ENCODE peak calls at places on chromosome 4, in seven cellular contexts. T is AG10803; B is activated T-cell treated with anti-CD3 and anti-CD28 coated beads for 1 hour; F is NCI-H1092 treated with DMSO at 0.1 percent for 48 hours; J is pulmonary artery endothelial cell; Q is stimulated activated CD4-positive, alpha-beta T cell treated with anti-CD3 and anti-CD28 coated beads, TNF-alpha, amount 100 ng/mL, for 48 hours; U is colonic mucosa. H is an unnamed sample.
A peak's percentile ranks its signal among the peaks of the same experiment; 100 is the strongest.

GRCh38 chr4:113368056-113368455 is 318.6 kb downstream of the ANK2 start:
- DNase-seq in Q (no peak), B (no peak), U (no peak), F (no peak), J (no peak), T (peak; percentile 83), H (no peak)

GRCh38 chr4:94889961-94890360 is 132.2 kb downstream of the BMPR1B start:
- DNase-seq in U (no peak), F (no peak), T (peak; percentile 90), Q (no peak), J (no peak), B (no peak), H (no peak)

GRCh38 chr4:128355301-128355700 is 67.7 kb upstream of the PGRMC2 start:
- DNase-seq in T (peak; percentile 58), J (no peak), U (peak; percentile 27), Q (no peak), F (no peak), B (no peak), H (no peak)

GRCh38 chr4:13626492-13627184 is 887 bp downstream of the BOD1L1 start:
- DNase-seq in Q (no peak), F (no peak), J (no peak), T (no peak), U (no peak), B (no peak), H (no peak)

GRCh38 chr4:55865228-55865806 is 11.9 kb downstream of the EXOC1 start:
- DNase-seq in U (no peak), T (peak; percentile 66), Q (no peak), B (no peak), F (no peak), J (no peak), H (no peak)

GRCh38 chr4:40289366-40290188 is 45.6 kb upstream of the CHRNA9 start:
- DNase-seq in Q (no peak), T (no peak), B (no peak), U (no peak), J (no peak), F (no peak), H (no peak)

GRCh38 chr4:83113429-83113786 is 1.1 kb downstream of the PLAC8 start:
- DNase-seq in J (no peak), T (peak; percentile 67), U (no peak), Q (no peak), B (no peak), F (no peak), H (no peak)

GRCh38 chr4:53321151-53321987 is 44.5 kb downstream of the SCFD2 start:
- DNase-seq in T (peak; percentile 97), Q (no peak), F (no peak), U (no peak), B (no peak), J (peak; percentile 83), H (no peak)

GRCh38 chr4:141501931-141502330 is 134.5 kb upstream of the IL15 start:
- DNase-seq in F (no peak), U (no peak), J (no peak), T (peak; percentile 54), Q (no peak), B (no peak), H (no peak)

GRCh38 chr4:55947912-55948725 is 626 bp upstream of the CEP135 start:
- DNase-seq in T (peak; percentile 93), U (peak; percentile 27), F (no peak), J (peak; percentile 95), B (peak; percentile 33), Q (no peak), H (no peak)

GRCh38 chr4:3484057-3484973 is 21.2 kb downstream of the DOK7 start:
- DNase-seq in T (no peak), J (no peak), Q (no peak), U (peak; percentile 71), B (no peak), F (no peak), H (no peak)

GRCh38 chr4:107780665-107781064 is 44.1 kb upstream of the SGMS2 start:
- DNase-seq in Q (no peak), B (no peak), F (no peak), U (no peak), J (no peak), T (no peak), H (no peak)

GRCh38 chr4:71217688-71218087 is 121.1 kb upstream of the SLC4A4 start:
- DNase-seq in U (no peak), B (no peak), F (no peak), J (no peak), T (peak; percentile 70), Q (no peak), H (no peak)

GRCh38 chr4:188934320-188934975 is 795.2 kb downstream of the TRIML1 start:
- DNase-seq in F (no peak), U (no peak), J (no peak), Q (no peak), T (peak; percentile 27), B (no peak), H (no peak)

GRCh38 chr4:109118635-109119034 is 183.8 kb downstream of the COL25A1 start:
- DNase-seq in U (no peak), T (no peak), J (no peak), B (no peak), F (no peak), Q (no peak), H (no peak)

GRCh38 chr4:4771160-4771559 is 88.3 kb upstream of the MSX1 start:
- DNase-seq in F (no peak), T (no peak), J (no peak), B (no peak), Q (no peak), U (no peak), H (no peak)

GRCh38 chr4:54586343-54586953 is 71.3 kb upstream of the KIT start:
- DNase-seq in U (peak; percentile 58), B (no peak), J (no peak), F (peak; percentile 21), Q (no peak), T (peak; percentile 50), H (no peak)

GRCh38 chr4:127708985-127709384 is 21.2 kb upstream of the SLC25A31 start:
- DNase-seq in U (no peak), B (no peak), J (peak; percentile 67), Q (no peak), F (no peak), T (peak; percentile 42), H (no peak)

GRCh38 chr4:118774321-118774720 is 61.6 kb downstream of the SEC24D start:
- DNase-seq in T (no peak), Q (no peak), B (no peak), U (no peak), F (no peak), J (peak; percentile 43), H (no peak)

GRCh38 chr4:55358668-55359067 is 12.6 kb downstream of the SRD5A3 start:
- DNase-seq in U (no peak), Q (no peak), T (peak; percentile 92), F (no peak), B (no peak), J (no peak), H (no peak)

H was measured in endodermal cell.